ENCODE peak calls at places on chromosomes 4 and X, in eight cellular contexts. G is AG09319, R is neural progenitor cell, N is iris pigment epithelial cell, E is A172, B is HL-60, X is adipocyte, Y is SK-MEL-5. S is an unnamed sample.
A peak's percentile ranks its signal among the peaks of the same experiment; 100 is the strongest.

GRCh38 chr4:129362685-129363274 is 266.8 kb downstream of the C4orf33 start:
- DNase-seq in B (peak; percentile 44), E (peak; percentile 62), G (peak; percentile 44), R (peak; percentile 85), Y (peak; percentile 68), N (peak; percentile 65), X (peak; percentile 91), S (peak; percentile 61)

GRCh38 chr4:154230723-154231122 is 260.9 kb downstream of the DCHS2 start:
- DNase-seq in R (no peak), X (no peak), E (no peak), Y (no peak), B (no peak), N (no peak), G (no peak), S (no peak)

GRCh38 chr4:65738134-65738533 is 67.8 kb upstream of the EPHA5 start:
- DNase-seq in Y (no peak), X (no peak), N (no peak), E (no peak), G (no peak), B (no peak), R (no peak), S (no peak)

GRCh38 chrX:20361081-20361889 is 94.6 kb upstream of the RPS6KA3 start:
- DNase-seq in G (no peak), E (no peak), R (peak; percentile 17), N (peak; percentile 73), Y (no peak), X (peak; percentile 59), B (no peak), S (no peak)

GRCh38 chrX:136250191-136251041 is 784 bp downstream of the MAP7D3 start:
- DNase-seq in X (peak; percentile 56), N (peak; percentile 40), E (no peak), R (peak; percentile 60), Y (peak; percentile 12), G (no peak), B (no peak), S (no peak)

GRCh38 chr4:185011408-185011807 is 6.9 kb upstream of the HELT start:
- DNase-seq in X (peak; percentile 24), R (peak; percentile 75), B (no peak), N (peak; percentile 24), E (peak; percentile 5), Y (peak; percentile 61), G (no peak), S (no peak)

GRCh38 chr4:76354517-76355473 is 48.3 kb downstream of the STBD1 start:
- DNase-seq in N (no peak), Y (peak; percentile 10), E (no peak), G (no peak), B (peak; percentile 36), X (no peak), R (no peak), S (no peak)

GRCh38 chr4:186557486-186557885 is 2.1 kb upstream of the MTNR1A start:
- DNase-seq in X (peak; percentile 47), N (peak; percentile 45), Y (no peak), R (no peak), G (no peak), E (peak; percentile 67), B (no peak), S (no peak)

GRCh38 chrX:136711147-136711546 is 63.2 kb downstream of the CD40LG start:
- DNase-seq in B (peak; percentile 39), G (peak; percentile 4), R (peak; percentile 29), E (peak; percentile 13), N (peak; percentile 30), Y (peak; percentile 75), X (peak; percentile 60), S (no peak)

GRCh38 chr4:2251795-2252529 is 9.9 kb downstream of the MXD4 start:
- DNase-seq in X (no peak), N (no peak), E (no peak), B (no peak), R (no peak), Y (no peak), G (no peak), S (no peak)

GRCh38 chr4:3522651-3523050 is 9.6 kb downstream of the LRPAP1 start:
- DNase-seq in B (no peak), Y (no peak), E (no peak), X (no peak), G (no peak), R (no peak), N (no peak), S (no peak)

GRCh38 chr4:69986663-69987062 is 9.1 kb upstream of the STATH start:
- DNase-seq in Y (no peak), B (no peak), E (no peak), R (no peak), N (no peak), G (no peak), X (no peak), S (no peak)

GRCh38 chrX:48782795-48783194 is 3.6 kb upstream of the GATA1 start:
- DNase-seq in N (no peak), E (no peak), B (no peak), X (no peak), G (no peak), Y (no peak), R (no peak), S (no peak)

GRCh38 chr4:139099366-139099982 is 77.5 kb downstream of the ELF2 start:
- DNase-seq in N (peak; percentile 82), R (peak; percentile 88), B (peak; percentile 76), Y (peak; percentile 86), X (peak; percentile 94), G (peak; percentile 60), E (peak; percentile 46), S (peak; percentile 46)

GRCh38 chrX:95505721-95506120 is 1178.9 kb upstream of the DIAPH2 start:
- DNase-seq in E (no peak), X (no peak), N (no peak), Y (peak; percentile 13), G (no peak), R (peak; percentile 58), B (no peak), S (no peak)

GRCh38 chr4:84803720-84804119 is 162.8 kb downstream of the WDFY3 start:
- DNase-seq in G (no peak), E (no peak), Y (no peak), R (no peak), X (peak; percentile 30), N (peak; percentile 59), B (no peak), S (no peak)

GRCh38 chr4:38949416-38950051 is 81.9 kb downstream of the FAM114A1 start:
- DNase-seq in Y (no peak), B (no peak), E (peak; percentile 76), N (peak; percentile 81), G (no peak), R (no peak), X (peak; percentile 19), S (no peak)

GRCh38 chrX:121103381-121103780 is 56.0 kb downstream of the GLUD2 start:
- DNase-seq in B (no peak), E (no peak), X (peak; percentile 3), Y (no peak), N (no peak), R (no peak), G (no peak), S (no peak)

GRCh38 chrX:119410027-119410819 is 11.1 kb downstream of the SLC25A43 start:
- DNase-seq in N (peak; percentile 92), Y (peak; percentile 20), E (peak; percentile 73), X (peak; percentile 83), R (no peak), B (no peak), G (peak; percentile 75), S (no peak)

GRCh38 chr4:152456609-152457008 is 79.3 kb downstream of the FBXW7 start:
- DNase-seq in E (no peak), N (peak; percentile 28), G (no peak), Y (no peak), B (no peak), X (no peak), R (no peak), S (no peak)

GRCh38 chr4:40992472-40993298 is 221.7 kb downstream of the APBB2 start:
- DNase-seq in X (no peak), B (peak; percentile 27), E (peak; percentile 79), G (no peak), Y (no peak), N (peak; percentile 94), R (no peak), S (no peak)

GRCh38 chr4:40283413-40283812 is 51.7 kb upstream of the CHRNA9 start:
- DNase-seq in E (no peak), G (no peak), Y (no peak), N (no peak), B (no peak), R (no peak), X (no peak), S (no peak)

S was measured in mesothelial cell of epicardium.